ENCODE peak calls at places on chromosomes 6 and 20, in four cellular contexts. One of them, this sample, is unnamed.

GRCh38 chr6:134310817-134311216 is 7.1 kb downstream of the SGK1 start:
- DNase-seq in GF-D8: no peak
- DNase-seq in lung: no peak
- DNase-seq in endothelial cell: no peak
- DNase-seq in this sample: no peak

GRCh38 chr6:125310994-125311649 is 9.4 kb upstream of the HDDC2 start:
- DNase-seq in GF-D8: no peak
- DNase-seq in endothelial cell: peak
- DNase-seq in lung: no peak
- DNase-seq in this sample: no peak

GRCh38 chr6:74609857-74610256 is 596.0 kb downstream of the COL12A1 start:
- DNase-seq in endothelial cell: no peak
- DNase-seq in GF-D8: no peak
- DNase-seq in lung: no peak
- DNase-seq in this sample: no peak

GRCh38 chr20:46898433-46898832 is 3.8 kb downstream of the EYA2 start:
- DNase-seq in GF-D8: no peak
- DNase-seq in endothelial cell: no peak
- DNase-seq in lung: no peak
- DNase-seq in this sample: no peak

GRCh38 chr6:84019171-84019570 is 14.4 kb upstream of the MRAP2 start:
- DNase-seq in GF-D8: no peak
- DNase-seq in lung: no peak
- DNase-seq in endothelial cell: no peak
- DNase-seq in this sample: no peak

GRCh38 chr6:128121190-128121589 is 220.3 kb upstream of the THEMIS start:
- DNase-seq in endothelial cell: no peak
- DNase-seq in lung: no peak
- DNase-seq in GF-D8: no peak
- DNase-seq in this sample: no peak

GRCh38 chr6:20438462-20439070 is 36.9 kb downstream of the E2F3 start:
- DNase-seq in endothelial cell: no peak
- DNase-seq in GF-D8: no peak
- DNase-seq in lung: no peak
- DNase-seq in this sample: no peak

GRCh38 chr6:31087494-31088089 is 24.8 kb downstream of the C6orf15 start:
- DNase-seq in lung: peak
- DNase-seq in endothelial cell: peak
- DNase-seq in GF-D8: peak
- DNase-seq in this sample: peak

GRCh38 chr6:57069920-57070331 is 20.1 kb upstream of the ZNF451 start:
- DNase-seq in endothelial cell: no peak
- DNase-seq in lung: no peak
- DNase-seq in GF-D8: no peak
- DNase-seq in this sample: no peak

GRCh38 chr6:84033523-84034451 is at the start of gene MRAP2:
- DNase-seq in endothelial cell: peak
- DNase-seq in lung: peak
- DNase-seq in GF-D8: no peak
- DNase-seq in this sample: peak

GRCh38 chr6:170148709-170149470 is 142.0 kb downstream of the DLL1 start:
- DNase-seq in lung: no peak
- DNase-seq in GF-D8: no peak
- DNase-seq in endothelial cell: no peak
- DNase-seq in this sample: no peak

GRCh38 chr20:62641749-62642665 is at the start of gene SLCO4A1:
- DNase-seq in endothelial cell: peak
- DNase-seq in lung: peak
- DNase-seq in GF-D8: peak
- DNase-seq in this sample: peak

GRCh38 chr6:12137480-12137879 is 125.4 kb downstream of the HIVEP1 start:
- DNase-seq in GF-D8: peak
- DNase-seq in endothelial cell: no peak
- DNase-seq in lung: peak
- DNase-seq in this sample: no peak

GRCh38 chr20:59441860-59442810 is 141.7 kb downstream of the EDN3 start:
- DNase-seq in endothelial cell: no peak
- DNase-seq in GF-D8: no peak
- DNase-seq in lung: no peak
- DNase-seq in this sample: no peak

This sample was measured in glutamatergic neuron.